ENCODE peak calls at places on chromosomes 4 and X, in seven cellular contexts. O is fibroblast of pulmonary artery; D is body of pancreas; X is psoas muscle; I is CD4-positive, alpha-beta T cell; N is GM20000; S is LNCaP clone FGC. P is an unnamed sample.

GRCh38 chrX:6386837-6387236 is 148.1 kb downstream of the VCX3A start:
- DNase-seq in O (no peak), D (no peak), X (no peak), I (no peak), N (no peak), S (no peak), P (no peak)

GRCh38 chrX:100356497-100356896 is 53.6 kb downstream of the PCDH19 start:
- DNase-seq in O (no peak), D (no peak), X (no peak), I (no peak), N (no peak), S (no peak), P (no peak)

GRCh38 chrX:13747836-13748235 is 13.3 kb downstream of the OFD1 start:
- DNase-seq in O (peak), D (peak), X (no peak), I (no peak), N (no peak), S (no peak), P (peak)

GRCh38 chrX:39779952-39780783 is 317.6 kb downstream of the BCOR start:
- DNase-seq in O (no peak), D (no peak), X (no peak), I (no peak), N (no peak), S (no peak), P (no peak)

GRCh38 chr4:152193059-152193458 is 342.8 kb downstream of the FBXW7 start:
- DNase-seq in O (no peak), D (no peak), X (no peak), I (no peak), N (no peak), S (no peak), P (no peak)

GRCh38 chr4:22391548-22391947 is 124.3 kb downstream of the ADGRA3 start:
- DNase-seq in O (peak), D (no peak), X (no peak), I (no peak), N (no peak), S (no peak), P (no peak)

GRCh38 chrX:44400588-44400987 is 57.1 kb upstream of the EFHC2 start:
- DNase-seq in O (peak), D (no peak), X (no peak), I (no peak), N (no peak), S (no peak), P (no peak)

GRCh38 chrX:40004916-40005289 is 92.9 kb downstream of the BCOR start:
- DNase-seq in O (no peak), D (no peak), X (no peak), I (no peak), N (no peak), S (no peak), P (no peak)

GRCh38 chr4:52876063-52876462 is 13.9 kb downstream of the RASL11B start:
- DNase-seq in O (no peak), D (no peak), X (no peak), I (no peak), N (no peak), S (no peak), P (no peak)

GRCh38 chr4:17713779-17714178 is 67.6 kb downstream of the FAM184B start:
- DNase-seq in O (no peak), D (no peak), X (no peak), I (no peak), N (no peak), S (no peak), P (no peak)

GRCh38 chrX:30215357-30215843 is at the start of gene MAGEB2:
- DNase-seq in O (no peak), D (no peak), X (no peak), I (no peak), N (no peak), S (no peak), P (no peak)

GRCh38 chrX:70449457-70449966 is 4.9 kb downstream of the DLG3 start:
- DNase-seq in O (no peak), D (no peak), X (no peak), I (no peak), N (no peak), S (no peak), P (no peak)

GRCh38 chrX:39226307-39226706 is 425.0 kb downstream of the MID1IP1 start:
- DNase-seq in O (no peak), D (no peak), X (no peak), I (no peak), N (no peak), S (no peak), P (no peak)

GRCh38 chr4:13378973-13379759 is 105.0 kb downstream of the RAB28 start:
- DNase-seq in O (no peak), D (no peak), X (no peak), I (no peak), N (peak), S (no peak), P (no peak)

GRCh38 chrX:131874300-131874699 is 148.8 kb upstream of the STK26 start:
- DNase-seq in O (no peak), D (no peak), X (no peak), I (no peak), N (no peak), S (no peak), P (no peak)

GRCh38 chr4:6369924-6370645 is 100.4 kb downstream of the WFS1 start:
- DNase-seq in O (no peak), D (no peak), X (no peak), I (no peak), N (no peak), S (no peak), P (no peak)

GRCh38 chrX:136200466-136200865 is 50.7 kb downstream of the MAP7D3 start:
- DNase-seq in O (no peak), D (no peak), X (no peak), I (no peak), N (peak), S (no peak), P (no peak)

GRCh38 chr4:81648576-81649272 is 177.0 kb upstream of the RASGEF1B start:
- DNase-seq in O (peak), D (no peak), X (no peak), I (peak), N (peak), S (no peak), P (no peak)

GRCh38 chr4:183821090-183821853 is 83.8 kb upstream of the STOX2 start:
- DNase-seq in O (no peak), D (no peak), X (no peak), I (no peak), N (no peak), S (no peak), P (no peak)

GRCh38 chr4:87819281-87819919 is 13.4 kb upstream of the MEPE start:
- DNase-seq in O (peak), D (no peak), X (no peak), I (no peak), N (no peak), S (no peak), P (no peak)

GRCh38 chr4:60724623-60725022 is 475.5 kb upstream of the ADGRL3 start:
- DNase-seq in O (peak), D (no peak), X (no peak), I (no peak), N (no peak), S (no peak), P (no peak)

GRCh38 chr4:7359302-7360063 is 75.2 kb downstream of the PSAPL1 start:
- DNase-seq in O (no peak), D (no peak), X (peak), I (no peak), N (no peak), S (no peak), P (no peak)

GRCh38 chrX:155768036-155768769 is 112.9 kb upstream of the VAMP7 start:
- DNase-seq in O (peak), D (no peak), X (peak), I (no peak), N (no peak), S (no peak), P (no peak)

GRCh38 chr4:176839656-176840055 is 46.9 kb upstream of the VEGFC start:
- DNase-seq in O (no peak), D (no peak), X (no peak), I (no peak), N (no peak), S (no peak), P (no peak)

GRCh38 chr4:165398570-165398969 is 19.8 kb downstream of the CPE start:
- DNase-seq in O (peak), D (peak), X (no peak), I (no peak), N (no peak), S (peak), P (no peak)

GRCh38 chr4:7060346-7061150 is 7.3 kb downstream of the GRPEL1 start:
- DNase-seq in O (no peak), D (no peak), X (no peak), I (no peak), N (no peak), S (no peak), P (no peak)

GRCh38 chr4:177451108-177451500 is 8.9 kb upstream of the AGA start:
- DNase-seq in O (no peak), D (no peak), X (no peak), I (no peak), N (no peak), S (no peak), P (no peak)

GRCh38 chr4:8394125-8394524 is 46.4 kb downstream of the ACOX3 start:
- DNase-seq in O (peak), D (peak), X (peak), I (no peak), N (no peak), S (no peak), P (peak)

GRCh38 chr4:143555676-143556075 is 42.2 kb downstream of the SMARCA5 start:
- DNase-seq in O (no peak), D (no peak), X (no peak), I (no peak), N (no peak), S (no peak), P (no peak)

GRCh38 chr4:7867701-7868429 is 71.8 kb downstream of the AFAP1 start:
- DNase-seq in O (no peak), D (no peak), X (no peak), I (no peak), N (no peak), S (no peak), P (no peak)

GRCh38 chrX:150329888-150330287 is 33.2 kb upstream of the MAMLD1 start:
- DNase-seq in O (no peak), D (no peak), X (no peak), I (no peak), N (no peak), S (no peak), P (no peak)

GRCh38 chrX:40380649-40381488 is 199.9 kb upstream of the ATP6AP2 start:
- DNase-seq in O (no peak), D (no peak), X (peak), I (no peak), N (no peak), S (no peak), P (no peak)

GRCh38 chr4:107939307-107939706 is 8.0 kb downstream of the CYP2U1 start:
- DNase-seq in O (no peak), D (no peak), X (no peak), I (no peak), N (no peak), S (no peak), P (no peak)

GRCh38 chr4:187046471-187046870 is 322.8 kb upstream of the FAT1 start:
- DNase-seq in O (no peak), D (no peak), X (no peak), I (no peak), N (no peak), S (no peak), P (no peak)

GRCh38 chr4:15043922-15044321 is 41.6 kb downstream of the CPEB2 start:
- DNase-seq in O (no peak), D (no peak), X (no peak), I (no peak), N (no peak), S (no peak), P (no peak)

GRCh38 chr4:15042529-15043167 is 40.4 kb downstream of the CPEB2 start:
- DNase-seq in O (peak), D (no peak), X (no peak), I (no peak), N (no peak), S (no peak), P (no peak)

GRCh38 chr4:15040916-15041463 is 38.7 kb downstream of the CPEB2 start:
- DNase-seq in O (peak), D (no peak), X (no peak), I (no peak), N (no peak), S (no peak), P (no peak)

GRCh38 chr4:15037923-15038541 is 35.8 kb downstream of the CPEB2 start:
- DNase-seq in O (peak), D (no peak), X (no peak), I (no peak), N (no peak), S (no peak), P (no peak)

DNA sequence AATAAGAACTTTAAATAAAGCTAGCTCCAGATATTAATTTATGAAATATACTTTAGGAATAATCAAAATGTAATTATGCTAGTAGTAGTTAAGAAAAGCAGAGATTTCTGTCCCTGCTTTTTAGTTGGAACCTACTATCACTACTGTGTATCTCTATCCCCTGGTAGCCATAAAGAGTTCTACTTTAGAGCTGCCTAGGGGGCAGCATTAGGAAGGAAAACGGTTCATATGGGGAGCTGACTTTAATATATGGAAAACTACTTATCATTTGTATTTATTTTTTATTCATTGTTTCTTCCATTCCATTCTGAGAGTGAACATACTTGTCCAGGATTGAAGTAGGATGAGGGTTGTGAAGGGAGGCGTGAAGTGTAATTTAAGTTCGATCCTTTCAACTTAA is 40.9 kb downstream of the CPEB2 start:
- DNase-seq in O (no peak), D (no peak), X (no peak), I (no peak), N (no peak), S (no peak), P (no peak)
- TF ChIP-seq CTCF in O (peak), D (no peak), X (no peak), I (no peak), N (no peak), S (peak), P (no peak)

DNA sequence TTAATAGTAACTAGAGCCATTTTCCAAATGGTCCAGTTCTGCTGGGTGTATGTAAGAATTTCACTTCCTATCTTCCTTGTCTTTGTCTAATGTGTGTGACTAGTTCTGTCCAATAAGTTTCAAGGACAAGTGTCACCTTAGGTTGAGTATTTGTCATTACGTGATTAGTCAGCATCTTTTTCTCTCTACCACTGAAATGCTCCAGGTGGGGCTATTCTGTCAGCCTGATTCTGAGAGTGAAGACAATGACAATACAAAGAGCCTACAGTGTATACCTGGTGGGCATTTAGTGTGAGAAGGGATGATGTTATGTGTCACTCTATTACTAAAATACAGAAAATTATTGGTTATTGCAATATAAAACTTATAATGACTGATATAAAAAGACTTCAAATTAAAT is 876.3 kb downstream of the C4orf33 start:
- DNase-seq in O (no peak), D (no peak), X (no peak), I (no peak), N (no peak), S (no peak), P (no peak)
- TF ChIP-seq CTCF in O (no peak), D (no peak), X (no peak), I (no peak), N (no peak), S (peak), P (no peak)

GRCh38 chrX:112874140-112874539 is 33.5 kb upstream of the AMOT start:
- DNase-seq in O (peak), D (no peak), X (no peak), I (no peak), N (no peak), S (no peak), P (no peak)
- TF ChIP-seq CTCF in O (peak), D (no peak), X (peak), I (no peak), N (no peak), S (no peak), P (no peak)

DNA sequence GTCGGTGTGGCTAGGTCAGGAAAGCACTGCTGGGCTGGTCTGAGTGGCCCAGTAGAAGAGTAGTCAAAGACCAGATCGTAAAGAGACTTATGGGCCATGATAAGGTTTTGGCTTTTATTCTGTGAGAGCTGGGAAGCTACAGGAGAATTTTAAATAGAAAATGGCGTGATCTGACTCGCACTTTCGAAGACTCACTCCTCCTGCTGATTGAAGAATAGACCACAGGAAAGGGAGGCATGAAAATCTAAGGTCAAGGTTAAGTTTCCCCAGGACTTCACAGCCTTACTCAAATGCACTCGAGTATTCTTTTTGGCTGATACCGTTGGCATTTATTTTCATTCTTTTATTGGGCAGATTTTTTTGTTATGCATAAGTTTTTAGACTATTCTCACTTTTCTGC is 231.4 kb upstream of the ANKRD50 start:
- DNase-seq in O (no peak), D (no peak), X (no peak), I (no peak), N (no peak), S (no peak), P (no peak)
- TF ChIP-seq CTCF in O (peak), D (no peak), X (no peak), I (no peak), N (no peak), S (no peak), P (peak)

DNA sequence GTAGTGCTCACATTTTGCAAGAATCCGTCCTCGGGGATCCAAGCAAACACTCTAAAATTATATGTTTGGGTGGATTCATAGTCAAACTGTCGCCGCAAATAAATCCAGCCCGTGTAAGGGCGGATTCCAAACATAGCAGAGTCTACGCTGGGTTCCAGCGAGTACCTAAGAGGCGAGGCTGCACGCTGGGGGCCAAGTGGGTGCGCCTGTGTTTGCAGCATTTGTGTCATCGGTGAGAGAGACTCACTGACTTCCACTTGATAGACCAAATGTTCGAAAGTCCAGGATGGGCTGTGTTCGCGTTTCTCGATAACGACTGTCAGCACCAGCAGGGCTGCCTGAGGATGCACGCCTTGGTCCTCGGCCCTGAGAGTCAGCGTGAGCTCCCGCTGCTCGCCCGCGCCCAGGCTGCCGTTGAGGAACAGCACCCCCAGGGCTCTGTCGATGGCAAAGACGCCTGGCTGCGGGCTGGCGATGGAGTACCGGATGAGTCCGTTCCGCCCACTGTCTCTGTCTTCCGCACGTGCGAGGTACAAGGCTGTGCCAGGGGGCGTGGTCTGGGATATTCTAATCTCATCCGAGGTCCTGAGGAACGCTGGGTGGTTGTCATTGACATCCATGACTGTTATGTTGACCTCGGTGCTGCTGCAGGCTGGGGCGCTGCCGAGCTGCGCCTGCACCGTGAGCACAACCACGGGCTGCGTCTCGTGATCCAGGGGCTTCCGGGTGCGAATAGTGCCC is 158.7 kb downstream of the DCHS2 start:
- DNase-seq in O (peak), D (peak), X (peak), I (peak), N (peak), S (no peak), P (no peak)
- TF ChIP-seq CTCF in O (no peak), D (no peak), X (no peak), I (no peak), N (no peak), S (peak), P (no peak)

DNA sequence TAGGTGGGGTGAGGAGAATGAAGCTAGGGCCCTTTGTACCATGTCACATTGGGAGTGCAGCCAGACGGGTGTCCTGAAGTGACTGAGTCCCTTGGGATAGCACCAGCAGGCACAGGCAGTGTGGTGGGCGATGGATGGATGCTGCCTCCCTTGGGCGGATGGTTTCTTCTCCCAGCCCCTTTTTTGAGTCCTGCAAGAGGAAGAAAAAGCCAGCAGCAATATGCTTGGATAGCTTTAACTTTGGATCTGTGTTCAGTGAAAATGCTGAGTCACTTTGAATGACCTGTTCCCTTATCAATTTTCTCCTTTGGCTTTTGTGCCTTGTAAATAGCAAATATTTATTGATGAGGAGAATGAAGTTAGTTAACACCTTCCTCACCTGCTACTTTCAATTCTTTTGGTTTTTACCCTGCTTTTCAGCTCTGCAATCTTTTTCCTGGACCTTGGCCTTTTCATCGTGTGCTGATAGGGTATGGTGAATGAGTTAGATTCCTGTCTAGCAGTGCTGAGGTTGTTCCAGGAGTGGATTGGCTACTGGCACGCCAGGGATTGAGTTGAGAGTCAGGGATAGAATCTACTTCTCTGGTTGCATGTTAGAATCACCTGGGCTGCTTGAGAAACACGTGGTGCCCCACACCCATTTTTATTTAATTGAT is 10.2 kb downstream of the DCUN1D4 start:
- DNase-seq in O (no peak), D (peak), X (peak), I (no peak), N (no peak), S (no peak), P (no peak)
- TF ChIP-seq CTCF in O (no peak), D (no peak), X (no peak), I (no peak), N (no peak), S (no peak), P (no peak)

GRCh38 chr4:10688022-10688421 is 3.5 kb upstream of the CLNK start:
- DNase-seq in O (no peak), D (no peak), X (no peak), I (no peak), N (peak), S (no peak), P (no peak)
- TF ChIP-seq CTCF in O (no peak), D (no peak), X (no peak), I (no peak), N (no peak), S (no peak), P (no peak)